ENCODE peak calls at places on chromosome 11, in five cellular contexts. C is CD8-positive, alpha-beta memory T cell; A is IMR-90; M is cardiac muscle cell; D is body of pancreas. P is an unnamed sample.

GRCh38 chr11:111748035-111748804 is 18.0 kb downstream of the PPP2R1B start:
- DNase-seq in C (no peak), A (no peak), M (no peak), D (no peak), P (no peak)

GRCh38 chr11:27228891-27229290 is 134.1 kb downstream of the CCDC34 start:
- DNase-seq in C (no peak), A (no peak), M (no peak), D (no peak), P (no peak)

GRCh38 chr11:45245237-45246045 is 40.7 kb downstream of the SYT13 start:
- DNase-seq in C (no peak), A (no peak), M (no peak), D (no peak), P (no peak)

GRCh38 chr11:61392991-61393595 is 706 bp downstream of the TMEM216 start:
- DNase-seq in C (no peak), A (peak; percentile 34), M (peak; percentile 12), D (no peak), P (peak; percentile 24)

GRCh38 chr11:73321342-73322110 is 13.4 kb downstream of the ARHGEF17 start:
- DNase-seq in C (no peak), A (peak; percentile 84), M (peak; percentile 61), D (peak; percentile 46), P (no peak)

GRCh38 chr11:104001474-104001873 is 35.0 kb upstream of the DDI1 start:
- DNase-seq in C (no peak), A (peak; percentile 86), M (no peak), D (no peak), P (no peak)

GRCh38 chr11:61949169-61950034 is 749 bp upstream of the BEST1 start:
- DNase-seq in C (no peak), A (peak; percentile 98), M (peak; percentile 48), D (peak; percentile 81), P (no peak)

GRCh38 chr11:102110761-102111010 is 439 bp downstream of the YAP1 start:
- DNase-seq in C (no peak), A (no peak), M (no peak), D (no peak), P (no peak)

GRCh38 chr11:63906585-63906984 is 10.4 kb downstream of the RCOR2 start:
- DNase-seq in C (peak; percentile 74), A (peak; percentile 13), M (no peak), D (peak; percentile 50), P (peak; percentile 52)

GRCh38 chr11:105968021-105968697 is 53.9 kb downstream of the MSANTD4 start:
- DNase-seq in C (no peak), A (peak; percentile 70), M (no peak), D (no peak), P (no peak)

GRCh38 chr11:124867700-124868099 is 2.5 kb downstream of the ROBO3 start:
- DNase-seq in C (no peak), A (peak; percentile 32), M (peak; percentile 60), D (peak; percentile 24), P (peak; percentile 17)

GRCh38 chr11:115266066-115266465 is 238.1 kb downstream of the CADM1 start:
- DNase-seq in C (no peak), A (no peak), M (no peak), D (no peak), P (no peak)

GRCh38 chr11:110219011-110219785 is 77.2 kb downstream of the RDX start:
- DNase-seq in C (no peak), A (peak; percentile 53), M (no peak), D (no peak), P (no peak)

GRCh38 chr11:130037058-130037457 is 32.6 kb upstream of the APLP2 start:
- DNase-seq in C (no peak), A (peak; percentile 69), M (no peak), D (no peak), P (no peak)

GRCh38 chr11:27427183-27427980 is 45.2 kb downstream of the LGR4 start:
- DNase-seq in C (no peak), A (peak; percentile 34), M (no peak), D (peak; percentile 73), P (no peak)

GRCh38 chr11:57458410-57459111 is 1.8 kb upstream of the RTN4RL2 start:
- DNase-seq in C (peak; percentile 60), A (peak; percentile 11), M (peak; percentile 55), D (peak; percentile 64), P (peak; percentile 42)

GRCh38 chr11:66639066-66639813 is 737 bp downstream of the RBM4 start:
- DNase-seq in C (no peak), A (peak; percentile 42), M (peak; percentile 56), D (no peak), P (peak; percentile 55)

GRCh38 chr11:67300756-67301312 is 2.5 kb upstream of the SSH3 start:
- DNase-seq in C (no peak), A (no peak), M (no peak), D (no peak), P (no peak)

GRCh38 chr11:73215191-73216134 is 2.6 kb upstream of the P2RY2 start:
- DNase-seq in C (no peak), A (no peak), M (no peak), D (no peak), P (no peak)

GRCh38 chr11:12175694-12176241 is 65.4 kb downstream of the MICAL2 start:
- DNase-seq in C (no peak), A (peak; percentile 97), M (no peak), D (no peak), P (no peak)

GRCh38 chr11:82765466-82766034 is 31.9 kb upstream of the FAM181B start:
- DNase-seq in C (no peak), A (no peak), M (no peak), D (no peak), P (no peak)

GRCh38 chr11:75279273-75279672 is 38.7 kb downstream of the TPBGL start:
- DNase-seq in C (peak; percentile 16), A (peak; percentile 35), M (peak; percentile 30), D (no peak), P (no peak)

GRCh38 chr11:16117989-16118810 is 238.1 kb downstream of the SOX6 start:
- DNase-seq in C (no peak), A (no peak), M (no peak), D (no peak), P (no peak)

GRCh38 chr11:1564535-1565172 is 7.4 kb downstream of the DUSP8 start:
- DNase-seq in C (no peak), A (peak; percentile 94), M (peak; percentile 50), D (peak; percentile 96), P (no peak)

GRCh38 chr11:122285021-122285420 is 169.0 kb upstream of the BLID start:
- DNase-seq in C (no peak), A (peak; percentile 69), M (no peak), D (no peak), P (no peak)

GRCh38 chr11:44784784-44785183 is 58.0 kb downstream of the TSPAN18 start:
- DNase-seq in C (no peak), A (no peak), M (no peak), D (no peak), P (no peak)

GRCh38 chr11:5291207-5291838 is 10.4 kb downstream of the OR51B4 start:
- DNase-seq in C (no peak), A (peak; percentile 68), M (peak; percentile 23), D (no peak), P (no peak)

GRCh38 chr11:116984186-116984585 is 114.0 kb downstream of the SIK3 start:
- DNase-seq in C (no peak), A (peak; percentile 75), M (no peak), D (no peak), P (no peak)

GRCh38 chr11:74669311-74670160 is 61.7 kb downstream of the CHRDL2 start:
- DNase-seq in C (no peak), A (no peak), M (no peak), D (no peak), P (no peak)

GRCh38 chr11:14741195-14741594 is 97.6 kb downstream of the PDE3B start:
- DNase-seq in C (no peak), A (no peak), M (no peak), D (no peak), P (no peak)

GRCh38 chr11:78564889-78565467 is 9.7 kb downstream of the NARS2 start:
- DNase-seq in C (no peak), A (no peak), M (no peak), D (no peak), P (no peak)

GRCh38 chr11:9716275-9717039 is 52.6 kb downstream of the SWAP70 start:
- DNase-seq in C (no peak), A (peak; percentile 83), M (no peak), D (no peak), P (no peak)

GRCh38 chr11:73177380-73178091 is 35.4 kb upstream of the FCHSD2 start:
- DNase-seq in C (no peak), A (no peak), M (no peak), D (peak; percentile 52), P (no peak)

DNA sequence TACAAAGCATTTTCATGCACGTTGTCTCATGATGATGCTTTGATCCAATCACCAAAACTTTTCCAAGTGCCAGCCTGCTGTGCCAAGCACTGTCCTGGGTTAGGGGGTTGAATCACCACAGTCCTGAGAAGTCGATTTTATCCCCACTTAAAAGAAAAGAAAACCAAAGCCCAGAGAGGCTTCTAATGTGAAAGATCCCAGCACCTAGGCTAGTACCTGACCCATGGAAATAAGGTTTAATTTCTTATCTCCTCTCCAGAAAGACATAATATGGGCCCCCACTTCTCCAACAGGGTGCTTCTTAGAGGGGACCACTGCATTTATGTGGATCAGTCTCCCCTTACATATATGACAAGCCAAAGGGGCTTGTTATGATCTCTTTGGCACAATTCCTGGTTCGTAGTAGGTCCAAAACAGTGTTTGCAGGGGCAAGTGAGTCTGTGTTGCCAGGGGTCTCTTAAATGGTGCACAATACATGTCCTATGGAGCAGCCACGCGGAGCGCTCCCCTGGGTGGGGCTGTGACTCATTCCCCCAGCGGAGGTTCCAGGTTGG is 1.9 kb upstream of the BCL9L start:
- DNase-seq in C (no peak), A (no peak), M (no peak), D (no peak), P (no peak)
- H3K4me3 ChIP-seq in C (peak overlapping the region; percentile 70), A (no peak overlapping the region), M (peak overlapping the region; percentile 61), D (no peak overlapping the region), P (no peak overlapping the region)

GRCh38 chr11:33869511-33870422 is 22.1 kb downstream of the LMO2 start:
- DNase-seq in C (no peak), A (peak; percentile 2), M (peak; percentile 69), D (peak; percentile 37), P (no peak)
- H3K27me3 ChIP-seq in C (peaks cover 25% of the 10 kb centered on the region), A (peaks cover 71% of the 10 kb centered on the region), M (peaks cover 64% of the 10 kb centered on the region), D (no peaks in the 10 kb centered on the region), P (peaks cover 21% of the 10 kb centered on the region)

GRCh38 chr11:128359515-128359914 is 227.8 kb downstream of the ETS1 start:
- DNase-seq in C (no peak), A (peak; percentile 45), M (no peak), D (no peak), P (no peak)

GRCh38 chr11:128361451-128362020 is 225.8 kb downstream of the ETS1 start:
- DNase-seq in C (no peak), A (peak; percentile 92), M (peak; percentile 13), D (peak; percentile 39), P (peak; percentile 35)

GRCh38 chr11:128367573-128367972 is 219.8 kb downstream of the ETS1 start:
- DNase-seq in C (peak; percentile 64), A (no peak), M (no peak), D (no peak), P (peak; percentile 68)

DNA sequence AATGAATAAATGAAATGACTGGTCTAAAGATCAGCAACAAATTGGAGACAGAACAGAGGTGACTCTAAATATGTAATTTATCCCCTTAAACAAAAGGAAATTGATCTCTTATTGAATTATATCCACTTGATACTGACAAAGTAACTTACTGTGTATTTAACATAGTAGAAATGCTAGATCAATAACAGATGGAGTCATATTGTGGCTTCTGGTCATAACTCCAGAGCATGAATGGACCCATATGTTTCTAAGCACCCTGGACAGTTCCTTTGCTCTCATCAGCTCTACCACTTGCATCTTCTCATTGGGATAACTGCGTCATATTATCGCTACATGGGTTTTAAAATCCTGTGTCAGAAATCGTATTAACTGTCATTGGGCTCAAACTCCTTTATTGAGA is 222.3 kb downstream of the ETS1 start:
- DNase-seq in C (no peak), A (peak; percentile 85), M (peak; percentile 78), D (no peak), P (no peak)
- H3K27ac ChIP-seq in C (no peak overlapping the region), A (no peak overlapping the region), M (no peak overlapping the region), D (no peak overlapping the region), P (no peak overlapping the region)

GRCh38 chr11:369336-370018 is at the start of gene B4GALNT4:
- DNase-seq in C (no peak), A (peak; percentile 23), M (peak; percentile 80), D (peak; percentile 35), P (peak; percentile 55)
- H3K4me3 ChIP-seq in C (no peak within 1 kb of the TSS), A (peak within 1 kb of the TSS; percentile 90), M (peak within 1 kb of the TSS; percentile 52), D (no peak within 1 kb of the TSS), P (no peak within 1 kb of the TSS)